ENCODE peak calls at places on chromosomes 3 and 15, in eight cellular contexts. I is heart left ventricle, V is fibroblast of lung, D is astrocyte, C is heart right ventricle, O is IMR-90, R is HepG2, Q is uterus. U is an unnamed sample.

GRCh38 chr3:43922374-43922773 is 231.6 kb downstream of the ABHD5 start:
- DNase-seq in V (no peak), R (no peak), D (no peak), Q (no peak), O (no peak), C (no peak), I (no peak), U (no peak)

GRCh38 chr3:181316481-181316880 is 326.9 kb upstream of the DNAJC19 start:
- DNase-seq in V (peak), R (no peak), O (peak), I (no peak), Q (no peak), C (no peak), D (peak), U (peak)

GRCh38 chr15:68676926-68677325 is 98.1 kb downstream of the CORO2B start:
- DNase-seq in O (no peak), V (no peak), I (no peak), D (no peak), C (no peak), Q (no peak), R (no peak), U (no peak)

GRCh38 chr3:20104167-20104661 is 64.0 kb downstream of the KAT2B start:
- DNase-seq in C (no peak), Q (no peak), O (no peak), V (no peak), R (no peak), I (no peak), D (no peak), U (no peak)

GRCh38 chr3:39707314-39707909 is 102.0 kb upstream of the MYRIP start:
- DNase-seq in D (peak), O (peak), R (peak), I (no peak), Q (no peak), C (no peak), V (peak), U (peak)

GRCh38 chr15:47485419-47485818 is 231.9 kb upstream of the SEMA6D start:
- DNase-seq in Q (no peak), D (no peak), I (no peak), C (no peak), R (no peak), O (peak), V (no peak), U (no peak)

GRCh38 chr15:77983091-77983707 is 94.3 kb downstream of the TBC1D2B start:
- DNase-seq in O (no peak), Q (no peak), R (peak), V (no peak), C (no peak), I (no peak), D (no peak), U (no peak)

GRCh38 chr3:18872466-18872865 is 275.8 kb upstream of the KCNH8 start:
- DNase-seq in V (no peak), D (no peak), Q (no peak), I (no peak), R (no peak), C (no peak), O (no peak), U (no peak)

GRCh38 chr3:181561130-181561529 is 150.6 kb upstream of the SOX2 start:
- DNase-seq in D (no peak), O (no peak), C (no peak), R (no peak), I (no peak), Q (no peak), V (no peak), U (no peak)

GRCh38 chr3:170352936-170353335 is 4.6 kb upstream of the SKIL start:
- DNase-seq in I (no peak), C (no peak), R (no peak), D (no peak), V (no peak), O (no peak), Q (no peak), U (no peak)

GRCh38 chr3:38018296-38019266 is 10.9 kb downstream of the PLCD1 start:
- DNase-seq in R (no peak), Q (no peak), V (no peak), D (no peak), O (no peak), I (no peak), C (peak), U (no peak)

GRCh38 chr3:125332504-125332903 is 42.6 kb downstream of the ZNF148 start:
- DNase-seq in I (no peak), O (no peak), R (no peak), C (no peak), Q (no peak), V (no peak), D (no peak), U (no peak)

GRCh38 chr15:30882861-30883433 is 20.8 kb upstream of the FAN1 start:
- DNase-seq in I (no peak), V (no peak), C (no peak), D (no peak), R (no peak), Q (no peak), O (no peak), U (no peak)

GRCh38 chr15:29087521-29088285 is 181.9 kb downstream of the NSMCE3 start:
- DNase-seq in D (no peak), R (no peak), O (no peak), V (no peak), Q (no peak), I (no peak), C (no peak), U (no peak)

GRCh38 chr3:12454808-12455121 is 29.5 kb upstream of the TSEN2 start:
- DNase-seq in R (no peak), O (peak), V (no peak), Q (no peak), I (no peak), D (no peak), C (no peak), U (peak)

GRCh38 chr3:171407746-171408145 is 52.5 kb downstream of the TNIK start:
- DNase-seq in D (peak), I (no peak), O (peak), R (no peak), V (peak), C (no peak), Q (no peak), U (peak)

GRCh38 chr3:32872487-32873382 is 54.9 kb downstream of the TRIM71 start:
- DNase-seq in C (no peak), I (no peak), R (no peak), O (no peak), V (peak), D (peak), Q (peak), U (no peak)

GRCh38 chr15:68666120-68666811 is 87.5 kb downstream of the CORO2B start:
- DNase-seq in O (no peak), R (no peak), V (no peak), C (no peak), I (no peak), D (no peak), Q (peak), U (no peak)

GRCh38 chr3:127669541-127670228 is 3.1 kb upstream of the ABTB1 start:
- DNase-seq in V (no peak), D (no peak), R (no peak), I (peak), C (no peak), O (no peak), Q (no peak), U (no peak)

GRCh38 chr3:122760457-122761271 is 33.0 kb downstream of the HSPBAP1 start:
- DNase-seq in I (no peak), V (peak), Q (no peak), D (peak), O (no peak), C (no peak), R (no peak), U (peak)

GRCh38 chr15:51973220-51973619 is 1.6 kb upstream of the LEO1 start:
- DNase-seq in C (no peak), Q (no peak), I (no peak), D (no peak), O (no peak), V (no peak), R (no peak), U (no peak)

GRCh38 chr3:160450846-160451245 is 1.3 kb upstream of the TRIM59 start:
- DNase-seq in R (no peak), C (no peak), I (no peak), V (peak), Q (no peak), D (peak), O (peak), U (peak)

GRCh38 chr15:41832875-41833274 is 5.0 kb downstream of the JMJD7 start:
- DNase-seq in I (no peak), R (no peak), C (no peak), V (no peak), Q (no peak), D (no peak), O (no peak), U (no peak)

DNA sequence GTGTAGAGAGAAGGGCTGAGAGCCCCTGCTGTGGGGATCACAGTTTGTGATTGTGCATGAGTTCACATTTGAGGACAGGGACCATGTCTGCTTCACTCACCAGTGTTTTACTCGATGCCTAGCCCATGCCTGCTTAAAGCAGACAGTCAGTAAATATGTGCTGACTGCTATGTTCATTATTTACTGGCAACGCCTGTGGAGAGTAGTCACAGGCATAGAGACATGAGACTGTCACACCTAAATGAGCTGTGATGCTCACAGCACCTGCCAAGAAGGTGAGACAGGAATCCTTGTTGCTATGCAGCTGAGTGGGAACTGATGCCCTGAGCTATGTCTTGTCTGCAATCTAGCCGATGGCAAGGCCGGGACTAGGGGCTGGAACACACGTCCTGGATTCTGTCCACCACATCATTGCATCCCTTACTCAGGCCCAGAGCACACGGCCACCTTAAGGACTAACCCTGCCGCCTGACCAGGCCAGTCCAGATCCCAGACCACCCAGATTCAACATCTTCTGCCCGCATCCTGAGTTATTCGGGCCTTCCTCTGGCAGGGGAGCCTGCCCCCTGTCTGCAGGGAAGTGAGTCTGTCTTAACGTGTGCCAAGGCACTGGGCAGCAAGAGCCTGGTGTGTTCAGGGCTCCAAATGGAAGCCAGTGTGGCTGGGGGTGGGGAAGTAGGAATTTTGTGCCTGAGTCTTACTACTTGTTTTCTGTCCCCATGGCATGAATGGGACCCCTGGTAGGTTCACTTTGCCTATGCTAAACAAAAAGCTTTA is 44.8 kb downstream of the FGD5 start:
- DNase-seq in V (no peak), I (no peak), Q (no peak), O (no peak), C (no peak), D (no peak), R (no peak), U (no peak)
- TF ChIP-seq CTCF in V (no peak), I (peak), Q (no peak), O (no peak), C (no peak), D (no peak), R (peak), U (peak)

GRCh38 chr3:46396129-46396528 is 10.7 kb downstream of the CCR5AS start:
- DNase-seq in V (no peak), D (no peak), C (no peak), O (no peak), I (no peak), Q (no peak), R (no peak), U (no peak)
- H3K27ac ChIP-seq in V (no peak), D (no peak), C (no peak), O (no peak), I (no peak), Q (no peak), R (no peak), U (no peak)

DNA sequence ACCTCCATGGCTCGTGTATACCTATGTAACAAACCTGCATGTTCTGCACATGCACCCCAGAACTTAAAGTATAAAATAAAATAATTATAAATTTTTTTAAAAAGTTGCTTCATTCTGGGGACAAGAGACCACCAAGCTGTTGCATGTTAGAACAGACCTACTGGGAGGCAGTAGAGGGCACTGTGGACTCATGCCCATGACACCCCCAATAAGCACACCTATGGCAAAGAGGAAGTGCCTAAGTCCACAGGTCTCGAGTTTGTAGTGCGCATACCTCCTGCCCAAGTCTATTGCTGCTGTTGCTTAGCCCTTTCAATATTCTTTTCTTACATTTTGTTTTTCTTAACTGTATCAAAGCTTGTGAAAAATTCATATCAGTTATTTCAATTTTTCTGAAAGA is 267.9 kb upstream of the THBS1 start:
- DNase-seq in D (no peak), I (peak), Q (no peak), O (no peak), C (peak), V (no peak), R (peak), U (no peak)
- TF ChIP-seq CTCF in D (no peak), I (peak), Q (no peak), O (no peak), C (no peak), V (no peak), R (peak), U (peak)

GRCh38 chr3:66303556-66303955 is 82.8 kb downstream of the SLC25A26 start:
- DNase-seq in R (no peak), D (no peak), Q (no peak), C (no peak), O (no peak), I (no peak), V (no peak), U (no peak)
- H3K27ac ChIP-seq in R (no peak), D (no peak), Q (no peak), C (no peak), O (no peak), I (no peak), V (no peak), U (no peak)

DNA sequence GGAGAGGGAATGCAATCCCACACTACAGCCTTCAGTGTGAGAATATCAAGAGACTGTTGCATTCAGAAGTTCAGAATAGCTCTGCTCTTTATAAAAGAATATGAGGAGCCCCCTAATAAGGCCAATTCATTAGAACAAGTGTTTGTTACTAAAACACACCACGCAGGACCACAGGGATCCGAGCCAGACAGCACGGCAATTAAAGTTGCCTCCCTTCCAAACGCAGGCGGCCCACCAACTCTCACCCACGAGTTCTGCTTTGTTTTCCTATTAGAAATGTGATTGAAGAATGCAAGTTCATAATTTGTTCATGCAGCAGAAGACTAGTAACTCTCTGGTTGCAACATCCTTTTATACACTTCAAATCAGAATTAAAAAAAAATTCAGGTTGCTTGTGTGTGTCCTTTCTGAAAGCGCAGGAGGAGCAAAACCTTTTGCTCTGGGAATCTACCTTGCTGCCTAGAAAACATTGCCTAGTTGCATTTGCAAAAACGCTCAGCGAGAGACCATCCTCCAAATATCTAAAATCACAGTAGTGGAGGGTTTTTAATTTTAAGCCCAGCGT is 1044.1 kb upstream of the NR2F2 start:
- DNase-seq in C (no peak), R (no peak), D (no peak), Q (no peak), V (no peak), O (no peak), I (no peak), U (no peak)
- TF ChIP-seq CTCF in C (no peak), R (no peak), D (no peak), Q (no peak), V (no peak), O (no peak), I (no peak), U (no peak)

GRCh38 chr15:90105521-90105920 is 3.3 kb upstream of the IDH2 start:
- DNase-seq in I (no peak), V (no peak), Q (no peak), D (no peak), O (no peak), R (no peak), C (no peak), U (no peak)

GRCh38 chr15:90101130-90101968 is 919 bp downstream of the IDH2 start:
- DNase-seq in C (peak), Q (peak), V (peak), D (no peak), R (no peak), I (peak), O (no peak), U (no peak)

GRCh38 chr15:90104551-90104950 is 2.3 kb upstream of the IDH2 start:
- DNase-seq in Q (no peak), V (no peak), C (no peak), O (no peak), R (no peak), I (no peak), D (no peak), U (no peak)

GRCh38 chr15:90101969-90102890 is at the start of gene IDH2:
- DNase-seq in V (peak), C (peak), D (peak), I (peak), O (peak), Q (peak), R (peak), U (peak)

DNA sequence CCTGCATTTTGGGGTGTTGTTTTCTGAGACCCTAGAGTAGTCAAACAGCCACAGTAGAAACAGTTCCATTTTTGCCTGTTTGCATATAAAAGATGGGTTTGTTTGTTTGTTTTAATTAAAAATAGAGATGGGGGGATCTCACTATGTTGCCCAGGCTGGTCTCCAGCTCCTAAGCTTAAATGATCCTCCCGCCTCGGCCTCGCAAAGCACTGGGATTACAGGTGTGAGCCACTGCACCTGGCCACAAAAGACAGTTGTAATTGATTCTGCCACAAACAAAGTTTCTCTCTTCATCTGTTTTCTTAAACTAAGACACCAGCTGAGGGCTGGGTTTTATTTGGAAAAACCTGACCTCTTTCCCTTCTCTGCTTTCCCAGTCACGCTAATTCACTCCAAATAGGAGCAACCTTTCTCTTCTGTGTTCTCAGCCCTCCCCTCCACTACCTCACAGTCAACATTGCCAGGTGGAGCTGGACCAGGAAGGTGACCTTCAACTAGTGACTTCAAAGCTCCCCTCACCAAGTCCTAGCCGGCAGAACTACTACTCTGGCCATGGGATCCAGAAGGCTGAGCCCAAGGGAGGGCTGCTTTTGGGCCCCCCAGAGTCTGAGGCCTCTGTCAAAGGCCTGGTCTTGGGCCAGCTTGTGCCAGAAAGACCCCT is 1.5 kb upstream of the IDH2 start:
- DNase-seq in Q (no peak), R (peak), D (no peak), V (no peak), O (no peak), I (no peak), C (no peak), U (no peak)
- H3K27ac ChIP-seq in Q (peak), R (no peak), D (no peak), V (no peak), O (no peak), I (peak), C (peak), U (no peak)

DNA sequence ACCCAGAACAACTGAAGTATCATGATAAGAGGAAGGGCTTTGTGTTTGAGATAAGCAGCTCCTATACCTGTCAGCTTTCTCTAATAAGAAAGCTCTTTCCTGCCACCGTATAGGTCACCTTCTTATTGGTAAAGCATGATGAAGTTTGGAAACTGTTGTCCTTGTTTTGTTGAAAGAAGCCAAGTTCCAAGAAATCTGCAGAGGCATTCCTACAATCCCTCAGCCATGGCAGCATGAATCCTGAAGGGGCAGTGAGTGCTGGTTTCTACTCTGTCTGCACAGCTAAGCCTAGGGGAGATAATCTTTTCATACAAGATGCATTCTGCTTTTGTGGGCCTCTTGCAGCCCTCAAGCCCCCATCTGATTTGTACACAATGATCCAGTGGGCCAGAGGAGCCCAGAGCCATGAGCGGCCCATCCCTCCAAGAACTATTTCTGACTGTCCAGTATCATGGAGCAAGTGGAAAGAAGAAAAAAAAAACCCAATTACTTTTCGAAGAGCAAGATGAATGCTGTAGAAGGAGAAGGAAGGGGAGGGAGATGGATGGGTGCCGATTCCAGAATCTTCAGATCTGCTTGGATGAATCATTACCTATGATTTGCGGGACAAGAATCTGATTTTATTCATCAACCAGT is 1.9 kb upstream of the THBS1 start:
- DNase-seq in R (no peak), V (no peak), Q (no peak), C (no peak), I (no peak), O (peak), D (no peak), U (no peak)
- TF ChIP-seq CTCF in R (no peak), V (peak), Q (peak), C (no peak), I (no peak), O (peak), D (peak), U (peak)

GRCh38 chr3:134237454-134238145 is 13.1 kb downstream of the RYK start:
- DNase-seq in C (no peak), D (no peak), I (no peak), R (peak), Q (no peak), V (no peak), O (no peak), U (no peak)
- H3K27ac ChIP-seq in C (peak), D (no peak), I (peak), R (no peak), Q (peak), V (no peak), O (no peak), U (no peak)

GRCh38 chr15:85312925-85313324 is 67.5 kb upstream of the AKAP13 start:
- DNase-seq in O (peak), R (peak), D (no peak), Q (no peak), C (no peak), V (peak), I (no peak), U (peak)
- TF ChIP-seq CTCF in O (peak), R (peak), D (peak), Q (no peak), C (no peak), V (peak), I (no peak), U (peak)